ENCODE peak calls at places on chromosomes 16 and 17, in eight cellular contexts. O, K, I, X, C, T, A and Y are unnamed samples.
A peak's percentile ranks its signal among the peaks of the same experiment; 100 is the strongest.

GRCh38 chr16:4882633-4883285 is 35.5 kb downstream of the UBN1 start:
- DNase-seq in O (peak; percentile 77), K (peak; percentile 46), I (no peak), X (no peak), C (no peak), T (peak; percentile 69), A (no peak), Y (no peak)

GRCh38 chr16:1953734-1954133 is 755 bp downstream of the RPL3L start:
- DNase-seq in O (no peak), K (no peak), I (no peak), X (no peak), C (no peak), T (no peak), A (no peak), Y (no peak)

GRCh38 chr17:79454826-79455225 is 156.0 kb downstream of the RBFOX3 start:
- DNase-seq in O (no peak), K (no peak), I (no peak), X (no peak), C (no peak), T (no peak), A (no peak), Y (no peak)

GRCh38 chr17:37821025-37821713 is 76.3 kb upstream of the HNF1B start:
- DNase-seq in O (no peak), K (peak; percentile 41), I (no peak), X (no peak), C (no peak), T (no peak), A (no peak), Y (no peak)

GRCh38 chr16:2531696-2532493 is 687 bp upstream of the CEMP1 start:
- DNase-seq in O (peak; percentile 85), K (peak; percentile 97), I (peak; percentile 95), X (peak; percentile 99), C (peak; percentile 94), T (peak; percentile 98), A (peak; percentile 97), Y (peak; percentile 87)

GRCh38 chr16:46911038-46911437 is 26.9 kb downstream of the GPT2 start:
- DNase-seq in O (no peak), K (no peak), I (peak; percentile 29), X (no peak), C (no peak), T (no peak), A (no peak), Y (no peak)

GRCh38 chr17:80362428-80363119 is 52.4 kb upstream of the ENDOV start:
- DNase-seq in O (no peak), K (peak; percentile 63), I (no peak), X (no peak), C (no peak), T (peak; percentile 33), A (no peak), Y (no peak)

GRCh38 chr17:58527949-58528348 is 13.5 kb upstream of the MTMR4 start:
- DNase-seq in O (peak; percentile 38), K (peak; percentile 49), I (peak; percentile 84), X (no peak), C (no peak), T (peak; percentile 77), A (no peak), Y (no peak)

GRCh38 chr17:78798695-78799559 is 16.9 kb upstream of the CYTH1 start:
- DNase-seq in O (no peak), K (no peak), I (no peak), X (no peak), C (no peak), T (peak; percentile 50), A (no peak), Y (no peak)

GRCh38 chr16:80994451-80994850 is 12.2 kb downstream of the CMC2 start:
- DNase-seq in O (no peak), K (peak; percentile 57), I (no peak), X (no peak), C (no peak), T (no peak), A (no peak), Y (no peak)

GRCh38 chr17:65553646-65554567 is 7.5 kb downstream of the AXIN2 start:
- DNase-seq in O (no peak), K (no peak), I (no peak), X (no peak), C (no peak), T (no peak), A (no peak), Y (no peak)

GRCh38 chr16:78896280-78896679 is 704.3 kb downstream of the MAF start:
- DNase-seq in O (no peak), K (no peak), I (no peak), X (no peak), C (no peak), T (no peak), A (peak; percentile 4), Y (no peak)

GRCh38 chr17:51419476-51419875 is 159.1 kb downstream of the UTP18 start:
- DNase-seq in O (no peak), K (no peak), I (no peak), X (no peak), C (no peak), T (no peak), A (no peak), Y (no peak)

GRCh38 chr16:17459903-17460521 is 10.7 kb downstream of the XYLT1 start:
- DNase-seq in O (no peak), K (no peak), I (no peak), X (no peak), C (no peak), T (no peak), A (no peak), Y (no peak)

GRCh38 chr17:54967621-54968258 is 714 bp downstream of the COX11 start:
- DNase-seq in O (no peak), K (peak; percentile 40), I (no peak), X (no peak), C (peak; percentile 23), T (peak; percentile 3), A (no peak), Y (no peak)

GRCh38 chr17:62064791-62065563 is at the start of gene MED13:
- DNase-seq in O (no peak), K (peak; percentile 53), I (peak; percentile 40), X (peak; percentile 92), C (peak; percentile 25), T (peak; percentile 49), A (peak; percentile 56), Y (no peak)